ENCODE peak calls at places on chromosomes 4 and X, in nine cellular contexts. J, E, R, N, D, O, S, V and C are unnamed samples.

GRCh38 chr4:101126044-101126443 is 221.3 kb downstream of the PPP3CA start:
- DNase-seq in J (no peak), E (no peak), R (no peak), N (no peak), D (no peak), O (no peak), S (no peak), V (peak), C (no peak)

GRCh38 chr4:100986360-100986868 is 360.9 kb downstream of the PPP3CA start:
- DNase-seq in J (no peak), E (peak), R (no peak), N (no peak), D (peak), O (no peak), S (no peak), V (no peak), C (no peak)

GRCh38 chr4:1763550-1764080 is 29.5 kb upstream of the FGFR3 start:
- DNase-seq in J (no peak), E (no peak), R (no peak), N (no peak), D (peak), O (no peak), S (no peak), V (peak), C (no peak)

GRCh38 chr4:150579591-150580234 is 2.2 kb upstream of the MAB21L2 start:
- DNase-seq in J (no peak), E (peak), R (peak), N (no peak), D (peak), O (peak), S (no peak), V (peak), C (no peak)

GRCh38 chr4:945274-946102 is 13.2 kb downstream of the TMEM175 start:
- DNase-seq in J (no peak), E (peak), R (peak), N (peak), D (peak), O (no peak), S (no peak), V (peak), C (no peak)

GRCh38 chr4:66062044-66062443 is 391.8 kb upstream of the EPHA5 start:
- DNase-seq in J (no peak), E (no peak), R (no peak), N (no peak), D (no peak), O (no peak), S (no peak), V (no peak), C (no peak)

GRCh38 chrX:7191681-7192110 is 43.7 kb upstream of the PUDP start:
- DNase-seq in J (no peak), E (peak), R (no peak), N (no peak), D (no peak), O (no peak), S (peak), V (no peak), C (no peak)

GRCh38 chr4:140315970-140316369 is 57.5 kb upstream of the SCOC start:
- DNase-seq in J (no peak), E (no peak), R (no peak), N (no peak), D (peak), O (no peak), S (no peak), V (no peak), C (no peak)

GRCh38 chr4:112895785-112896184 is 153.7 kb upstream of the ANK2 start:
- DNase-seq in J (no peak), E (no peak), R (no peak), N (peak), D (peak), O (no peak), S (no peak), V (no peak), C (no peak)

GRCh38 chrX:38220024-38220935 is at the start of gene SRPX:
- DNase-seq in J (peak), E (peak), R (peak), N (peak), D (peak), O (peak), S (peak), V (no peak), C (peak)
- TF ChIP-seq CTCF in J (no peak), E (peak), R (peak), N (no peak), D (peak), O (no peak), S (no peak), V (peak), C (peak)

GRCh38 chr4:44532851-44533250 is 84.2 kb upstream of the KCTD8 start:
- DNase-seq in J (no peak), E (no peak), R (no peak), N (no peak), D (no peak), O (no peak), S (no peak), V (no peak), C (no peak)
- TF ChIP-seq CTCF in J (no peak), E (no peak), R (no peak), N (no peak), D (no peak), O (no peak), S (no peak), V (no peak), C (no peak)

DNA sequence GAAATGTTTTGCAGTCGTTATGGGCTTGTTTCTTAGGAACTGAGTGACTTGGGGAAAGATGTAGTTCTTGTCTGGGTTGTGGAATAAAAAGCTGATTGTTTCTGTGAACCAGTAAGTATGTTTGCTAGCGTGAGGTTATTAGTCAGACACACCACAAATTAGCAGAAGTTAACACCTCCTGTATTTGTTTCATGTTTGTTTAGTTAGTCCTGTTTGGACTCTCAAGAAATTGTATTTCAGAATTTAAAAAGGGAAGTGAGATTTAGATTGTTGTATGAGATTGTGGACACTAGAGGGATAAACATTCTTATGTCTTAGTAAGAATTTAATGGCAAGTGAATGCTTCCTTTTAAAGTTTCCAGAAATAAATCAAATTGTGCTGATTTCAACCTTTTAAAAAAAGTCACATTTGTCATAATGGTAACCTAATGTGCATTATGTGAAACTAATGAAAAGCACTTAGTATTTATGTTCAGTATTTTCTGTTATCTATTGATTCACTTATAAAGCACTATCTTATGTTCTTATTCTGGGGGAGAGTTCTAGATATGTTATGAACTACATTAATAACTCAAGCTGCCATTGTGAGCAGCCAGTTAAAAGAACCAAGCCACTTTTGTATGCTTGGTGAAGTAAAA is 25.6 kb downstream of the ATP10D start:
- DNase-seq in J (no peak), E (no peak), R (no peak), N (no peak), D (no peak), O (no peak), S (no peak), V (peak), C (no peak)
- TF ChIP-seq CTCF in J (no peak), E (peak), R (peak), N (no peak), D (no peak), O (no peak), S (no peak), V (peak), C (no peak)

GRCh38 chr4:163110442-163110841 is 56.2 kb downstream of the NAF1 start:
- DNase-seq in J (no peak), E (no peak), R (no peak), N (no peak), D (no peak), O (no peak), S (no peak), V (no peak), C (no peak)

GRCh38 chr4:163113921-163114703 is 52.6 kb downstream of the NAF1 start:
- DNase-seq in J (no peak), E (no peak), R (no peak), N (no peak), D (no peak), O (no peak), S (no peak), V (no peak), C (no peak)

GRCh38 chr4:163108614-163109013 is 58.1 kb downstream of the NAF1 start:
- DNase-seq in J (no peak), E (no peak), R (no peak), N (no peak), D (no peak), O (no peak), S (no peak), V (no peak), C (no peak)

GRCh38 chr4:163109967-163110366 is 56.7 kb downstream of the NAF1 start:
- DNase-seq in J (no peak), E (no peak), R (no peak), N (no peak), D (no peak), O (no peak), S (no peak), V (no peak), C (no peak)

GRCh38 chr4:163111588-163111987 is 55.1 kb downstream of the NAF1 start:
- DNase-seq in J (no peak), E (peak), R (no peak), N (no peak), D (peak), O (no peak), S (peak), V (no peak), C (no peak)
- TF ChIP-seq CTCF in J (no peak), E (peak), R (peak), N (no peak), D (peak), O (peak), S (no peak), V (peak), C (no peak)

DNA sequence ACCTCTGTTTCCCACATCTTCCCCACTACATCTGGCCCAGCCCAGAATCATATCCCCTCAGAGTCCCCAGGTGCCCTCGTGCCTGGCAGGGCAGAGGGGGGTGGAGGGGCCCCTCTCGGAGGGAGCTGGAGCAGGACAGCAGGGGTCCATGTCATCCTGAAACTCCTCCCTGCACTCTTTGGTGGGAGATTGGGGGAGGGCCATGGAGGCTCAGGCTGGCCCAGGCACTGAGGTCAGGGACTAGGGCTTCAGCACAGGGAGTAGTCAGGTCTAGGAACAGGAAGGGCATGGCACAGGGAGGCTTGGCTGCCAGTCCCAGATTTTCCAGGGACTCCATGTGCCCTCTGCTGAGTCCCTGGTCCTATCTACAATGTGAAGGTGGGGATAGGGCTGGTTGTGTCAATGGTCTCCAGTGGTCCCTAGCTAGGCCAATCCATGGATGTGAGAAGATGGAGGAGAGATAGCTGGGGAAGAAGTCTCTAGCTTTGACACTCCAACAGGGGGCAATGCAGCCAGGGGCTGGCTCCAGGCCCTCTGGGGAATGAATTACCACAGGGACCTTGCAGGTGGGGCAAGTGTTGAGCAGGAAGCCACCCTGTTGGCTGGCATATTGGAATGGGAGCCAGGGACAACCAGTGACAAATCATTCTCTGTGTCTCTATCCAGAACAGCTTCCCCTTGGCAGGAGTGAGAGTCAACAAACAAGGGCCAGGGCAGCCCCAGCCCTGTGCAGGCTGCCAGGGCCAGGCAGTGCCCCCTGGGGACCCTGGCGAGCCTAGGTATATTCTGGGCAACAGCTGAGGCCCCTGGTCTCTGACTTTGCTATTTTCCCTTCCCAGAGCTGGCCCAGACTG is 154.4 kb downstream of the EFNB1 start:
- DNase-seq in J (no peak), E (no peak), R (no peak), N (no peak), D (no peak), O (no peak), S (no peak), V (no peak), C (no peak)
- TF ChIP-seq CTCF in J (no peak), E (no peak), R (no peak), N (no peak), D (no peak), O (no peak), S (no peak), V (no peak), C (no peak)

GRCh38 chr4:46878641-46879040 is 30.4 kb downstream of the COX7B2 start:
- DNase-seq in J (no peak), E (no peak), R (no peak), N (no peak), D (no peak), O (no peak), S (no peak), V (peak), C (no peak)
- TF ChIP-seq CTCF in J (no peak), E (no peak), R (no peak), N (no peak), D (no peak), O (no peak), S (no peak), V (no peak), C (no peak)